ENCODE peak calls at places on chromosome 6, in nine cellular contexts. S is stimulated activated CD4-positive, alpha-beta T cell treated with anti-CD3 and anti-CD28 coated beads, Interleukin-1b, Interleukin-23, amount 100 ng/mL, for 1 hour; I is Ammon's horn; Y is posterior cingulate gyrus; C is D341Med; Z is AG04450; R is adrenal gland; G is NCI-H2029; B is stimulated activated CD8-positive, alpha-beta memory T cell treated with anti-CD3 and anti-CD28 coated beads, Interleukin-12 subunit alpha, Interleukin-12 subunit beta, amount 100 ng/mL, for 4 hours. A is an unnamed sample.

GRCh38 chr6:130394238-130394637 is 28.4 kb downstream of the TMEM200A start:
- DNase-seq in S (no peak), I (peak; percentile 67), Y (peak; percentile 19), C (no peak), Z (no peak), R (no peak), G (no peak), B (no peak), A (no peak)

GRCh38 chr6:41090841-41091761 is 18.3 kb downstream of the NFYA start:
- DNase-seq in S (no peak), I (no peak), Y (no peak), C (no peak), Z (no peak), R (no peak), G (no peak), B (no peak), A (no peak)

GRCh38 chr6:13247627-13248026 is 80.7 kb downstream of the TBC1D7 start:
- DNase-seq in S (no peak), I (no peak), Y (no peak), C (no peak), Z (no peak), R (no peak), G (no peak), B (no peak), A (no peak)

GRCh38 chr6:160973856-160974255 is 17.7 kb upstream of the MAP3K4 start:
- DNase-seq in S (no peak), I (no peak), Y (no peak), C (no peak), Z (peak; percentile 43), R (no peak), G (no peak), B (no peak), A (no peak)

GRCh38 chr6:57209030-57209429 is 13.1 kb downstream of the RAB23 start:
- DNase-seq in S (no peak), I (no peak), Y (no peak), C (no peak), Z (no peak), R (no peak), G (no peak), B (no peak), A (no peak)

GRCh38 chr6:4487538-4487937 is 288.7 kb upstream of the CDYL start:
- DNase-seq in S (no peak), I (no peak), Y (no peak), C (no peak), Z (no peak), R (peak; percentile 21), G (no peak), B (no peak), A (no peak)

GRCh38 chr6:141561154-141561553 is 571.6 kb upstream of the GJE1 start:
- DNase-seq in S (no peak), I (no peak), Y (no peak), C (no peak), Z (no peak), R (no peak), G (peak; percentile 44), B (no peak), A (no peak)

GRCh38 chr6:72552938-72553337 is 68.9 kb upstream of the KCNQ5 start:
- DNase-seq in S (no peak), I (no peak), Y (no peak), C (no peak), Z (no peak), R (no peak), G (peak; percentile 74), B (no peak), A (no peak)

GRCh38 chr6:137998461-137999019 is 108.7 kb downstream of the PERP start:
- DNase-seq in S (no peak), I (no peak), Y (no peak), C (no peak), Z (no peak), R (no peak), G (no peak), B (no peak), A (no peak)

GRCh38 chr6:111484655-111484974 is 1.6 kb upstream of the REV3L start:
- DNase-seq in S (no peak), I (peak; percentile 7), Y (no peak), C (no peak), Z (no peak), R (no peak), G (no peak), B (no peak), A (no peak)

GRCh38 chr6:35419431-35419830 is 32.7 kb upstream of the FANCE start:
- DNase-seq in S (no peak), I (no peak), Y (no peak), C (no peak), Z (peak; percentile 83), R (no peak), G (no peak), B (no peak), A (peak; percentile 39)

GRCh38 chr6:144186817-144187625 is 36.7 kb downstream of the STX11 start:
- DNase-seq in S (no peak), I (no peak), Y (no peak), C (no peak), Z (no peak), R (no peak), G (no peak), B (no peak), A (no peak)

GRCh38 chr6:10585232-10585887 is 64.2 kb downstream of the GCNT2 start:
- DNase-seq in S (no peak), I (no peak), Y (no peak), C (no peak), Z (no peak), R (no peak), G (no peak), B (no peak), A (no peak)

GRCh38 chr6:72784581-72784980 is 162.7 kb downstream of the KCNQ5 start:
- DNase-seq in S (no peak), I (no peak), Y (no peak), C (no peak), Z (no peak), R (no peak), G (no peak), B (no peak), A (no peak)

GRCh38 chr6:169229611-169230321 is 23.9 kb downstream of the THBS2 start:
- DNase-seq in S (no peak), I (peak; percentile 67), Y (no peak), C (no peak), Z (no peak), R (no peak), G (no peak), B (no peak), A (no peak)

GRCh38 chr6:147040041-147040440 is 164.2 kb upstream of the STXBP5 start:
- DNase-seq in S (no peak), I (no peak), Y (no peak), C (no peak), Z (no peak), R (no peak), G (no peak), B (no peak), A (no peak)

GRCh38 chr6:148629197-148629909 is 117.5 kb upstream of the UST start:
- DNase-seq in S (no peak), I (no peak), Y (no peak), C (no peak), Z (peak; percentile 18), R (no peak), G (no peak), B (no peak), A (no peak)

GRCh38 chr6:90547079-90547478 is 39.8 kb downstream of the MAP3K7 start:
- DNase-seq in S (no peak), I (no peak), Y (no peak), C (no peak), Z (no peak), R (no peak), G (no peak), B (no peak), A (no peak)

GRCh38 chr6:5261545-5262109 is 314 bp downstream of the FARS2 start:
- DNase-seq in S (no peak), I (no peak), Y (no peak), C (no peak), Z (peak; percentile 11), R (no peak), G (no peak), B (no peak), A (no peak)

GRCh38 chr6:117399924-117400323 is 25.8 kb downstream of the ROS1 start:
- DNase-seq in S (no peak), I (no peak), Y (no peak), C (no peak), Z (no peak), R (no peak), G (no peak), B (no peak), A (no peak)

GRCh38 chr6:164008902-164009301 is 594.4 kb downstream of the QKI start:
- DNase-seq in S (no peak), I (no peak), Y (no peak), C (no peak), Z (no peak), R (no peak), G (no peak), B (no peak), A (no peak)

GRCh38 chr6:80642452-80642851 is 536.0 kb downstream of the BCKDHB start:
- DNase-seq in S (no peak), I (no peak), Y (no peak), C (no peak), Z (no peak), R (no peak), G (no peak), B (no peak), A (no peak)

GRCh38 chr6:24043848-24044247 is 82.2 kb upstream of the NRSN1 start:
- DNase-seq in S (no peak), I (no peak), Y (no peak), C (no peak), Z (no peak), R (no peak), G (no peak), B (no peak), A (no peak)

GRCh38 chr6:146961831-146962230 is 242.4 kb upstream of the STXBP5 start:
- DNase-seq in S (no peak), I (no peak), Y (no peak), C (no peak), Z (no peak), R (no peak), G (no peak), B (no peak), A (no peak)

GRCh38 chr6:22071655-22072054 is 225.2 kb downstream of the PRL start:
- DNase-seq in S (no peak), I (peak; percentile 71), Y (peak; percentile 21), C (no peak), Z (no peak), R (peak; percentile 35), G (no peak), B (no peak), A (no peak)

GRCh38 chr6:53672232-53672631 is 6.7 kb upstream of the KLHL31 start:
- DNase-seq in S (no peak), I (no peak), Y (no peak), C (no peak), Z (no peak), R (no peak), G (peak; percentile 28), B (no peak), A (no peak)

GRCh38 chr6:169326067-169326799 is 72.6 kb upstream of the THBS2 start:
- DNase-seq in S (no peak), I (peak; percentile 56), Y (peak; percentile 61), C (no peak), Z (no peak), R (peak; percentile 59), G (peak; percentile 6), B (no peak), A (peak; percentile 7)

GRCh38 chr6:163897030-163897429 is 482.5 kb downstream of the QKI start:
- DNase-seq in S (no peak), I (no peak), Y (no peak), C (no peak), Z (no peak), R (peak; percentile 66), G (no peak), B (no peak), A (no peak)

GRCh38 chr6:37513155-37513554 is 13.5 kb upstream of the CCDC167 start:
- DNase-seq in S (no peak), I (no peak), Y (no peak), C (no peak), Z (no peak), R (no peak), G (no peak), B (no peak), A (no peak)

GRCh38 chr6:6362051-6362450 is 41.6 kb upstream of the F13A1 start:
- DNase-seq in S (no peak), I (no peak), Y (no peak), C (no peak), Z (no peak), R (no peak), G (no peak), B (no peak), A (no peak)

GRCh38 chr6:158571826-158572652 is 12.1 kb downstream of the TMEM181 start:
- DNase-seq in S (no peak), I (no peak), Y (no peak), C (no peak), Z (no peak), R (peak; percentile 46), G (no peak), B (no peak), A (no peak)